ENCODE peak calls at places on chromosomes 1 and 21, in seven cellular contexts. E is H9, T is IMR-90, Q is H1, W is mesendoderm, A is mesenchymal stem cell, H is trophoblast cell. Z is an unnamed sample.
A peak's percentile ranks its signal among the peaks of the same experiment; 100 is the strongest.

GRCh38 chr1:212721388-212722247 is 22.0 kb upstream of the BATF3 start:
- DNase-seq in E (no peak), T (peak; percentile 84), Q (no peak), W (peak; percentile 11), A (peak; percentile 71), H (peak; percentile 65), Z (no peak)

GRCh38 chr1:41486053-41486891 is 1.8 kb upstream of the EDN2 start:
- DNase-seq in E (no peak), T (peak; percentile 59), Q (peak; percentile 60), W (peak; percentile 95), A (peak; percentile 53), H (peak; percentile 91), Z (peak; percentile 72)

GRCh38 chr1:180778782-180779398 is 133.8 kb upstream of the KIAA1614 start:
- DNase-seq in E (peak; percentile 33), T (no peak), Q (no peak), W (peak; percentile 46), A (no peak), H (peak; percentile 45), Z (no peak)

GRCh38 chr1:46333300-46334029 is 7.1 kb upstream of the NSUN4 start:
- DNase-seq in E (peak; percentile 66), T (peak; percentile 31), Q (peak; percentile 34), W (peak; percentile 92), A (peak; percentile 59), H (peak; percentile 42), Z (no peak)

GRCh38 chr1:157978547-157979403 is 14.7 kb upstream of the KIRREL1 start:
- DNase-seq in E (peak; percentile 88), T (no peak), Q (no peak), W (peak; percentile 90), A (no peak), H (peak; percentile 6), Z (no peak)

GRCh38 chr1:940121-941026 is 16.7 kb downstream of the SAMD11 start:
- DNase-seq in E (no peak), T (peak; percentile 62), Q (no peak), W (peak; percentile 80), A (peak; percentile 71), H (peak; percentile 67), Z (no peak)

GRCh38 chr1:100671604-100672003 is 47.9 kb upstream of the VCAM1 start:
- DNase-seq in E (no peak), T (peak; percentile 60), Q (no peak), W (no peak), A (no peak), H (no peak), Z (no peak)

GRCh38 chr1:224292419-224292818 is 37.6 kb downstream of the NVL start:
- DNase-seq in E (no peak), T (no peak), Q (no peak), W (no peak), A (no peak), H (peak; percentile 86), Z (no peak)

GRCh38 chr1:161082483-161082882 is 6.9 kb downstream of the NECTIN4 start:
- DNase-seq in E (no peak), T (no peak), Q (no peak), W (no peak), A (no peak), H (peak; percentile 95), Z (no peak)

GRCh38 chr21:41411449-41412089 is 14.5 kb upstream of the MX1 start:
- DNase-seq in E (no peak), T (no peak), Q (no peak), W (peak; percentile 64), A (peak; percentile 2), H (peak; percentile 34), Z (no peak)

GRCh38 chr1:179142889-179143299 is 61.0 kb downstream of the TOR3A start:
- DNase-seq in E (no peak), T (peak; percentile 99), Q (no peak), W (peak; percentile 67), A (peak; percentile 99), H (peak; percentile 98), Z (no peak)

GRCh38 chr1:85224734-85225623 is 24.2 kb upstream of the SYDE2 start:
- DNase-seq in E (peak; percentile 82), T (peak; percentile 48), Q (peak; percentile 38), W (peak; percentile 98), A (peak; percentile 49), H (peak; percentile 99), Z (no peak)

GRCh38 chr1:107394301-107394700 is 253.5 kb downstream of the NTNG1 start:
- DNase-seq in E (no peak), T (no peak), Q (no peak), W (no peak), A (no peak), H (no peak), Z (peak; percentile 14)

GRCh38 chr1:16043521-16043920 is at the start of gene CLCNKB:
- DNase-seq in E (no peak), T (no peak), Q (no peak), W (no peak), A (no peak), H (no peak), Z (no peak)

GRCh38 chr1:75423136-75423535 is 187.8 kb downstream of the SLC44A5 start:
- DNase-seq in E (no peak), T (no peak), Q (no peak), W (no peak), A (no peak), H (no peak), Z (no peak)

GRCh38 chr1:246906833-246907232 is 24.9 kb downstream of the AHCTF1 start:
- DNase-seq in E (no peak), T (no peak), Q (no peak), W (no peak), A (no peak), H (no peak), Z (no peak)

GRCh38 chr1:4617506-4617905 is 36.9 kb upstream of the AJAP1 start:
- DNase-seq in E (no peak), T (no peak), Q (no peak), W (no peak), A (no peak), H (no peak), Z (no peak)

GRCh38 chr1:117753652-117754051 is 147.8 kb downstream of the TENT5C start:
- DNase-seq in E (no peak), T (peak; percentile 85), Q (no peak), W (no peak), A (peak; percentile 60), H (peak; percentile 39), Z (no peak)

GRCh38 chr1:8814870-8815269 is 2.6 kb downstream of the RERE start:
- DNase-seq in E (no peak), T (no peak), Q (no peak), W (peak; percentile 74), A (peak; percentile 34), H (no peak), Z (peak; percentile 24)

GRCh38 chr1:29523531-29523930 is 287.2 kb downstream of the PTPRU start:
- DNase-seq in E (peak; percentile 21), T (no peak), Q (no peak), W (no peak), A (no peak), H (no peak), Z (no peak)

GRCh38 chr1:16628361-16629111 is 15.2 kb upstream of the NBPF1 start:
- DNase-seq in E (peak; percentile 72), T (no peak), Q (no peak), W (no peak), A (no peak), H (no peak), Z (no peak)

GRCh38 chr1:206957639-206958038 is 11.4 kb upstream of the PIGR start:
- DNase-seq in E (no peak), T (no peak), Q (no peak), W (no peak), A (no peak), H (no peak), Z (no peak)

GRCh38 chr1:21117159-21117953 is 59.3 kb downstream of the EIF4G3 start:
- DNase-seq in E (no peak), T (no peak), Q (no peak), W (no peak), A (no peak), H (no peak), Z (peak; percentile 5)

GRCh38 chr1:16977377-16977776 is 3.0 kb downstream of the MFAP2 start:
- DNase-seq in E (no peak), T (no peak), Q (no peak), W (no peak), A (no peak), H (no peak), Z (no peak)

GRCh38 chr21:32347887-32348450 is 44.8 kb downstream of the URB1 start:
- DNase-seq in E (no peak), T (no peak), Q (no peak), W (no peak), A (no peak), H (no peak), Z (no peak)
- H2BK5ac ChIP-seq in E (no peak overlapping the region), T (no peak overlapping the region), Q (no peak overlapping the region), W (no peak overlapping the region), A (no peak overlapping the region), H (no peak overlapping the region), Z (no peak overlapping the region)

GRCh38 chr1:114061431-114061830 is 82.2 kb downstream of the OLFML3 start:
- DNase-seq in E (no peak), T (no peak), Q (no peak), W (no peak), A (peak; percentile 1), H (no peak), Z (no peak)

GRCh38 chr1:114062646-114063045 is 83.4 kb downstream of the OLFML3 start:
- DNase-seq in E (no peak), T (no peak), Q (no peak), W (no peak), A (no peak), H (no peak), Z (no peak)

GRCh38 chr1:114063544-114063943 is 84.3 kb downstream of the OLFML3 start:
- DNase-seq in E (no peak), T (no peak), Q (no peak), W (no peak), A (no peak), H (peak; percentile 34), Z (no peak)
- H2BK5ac ChIP-seq in E (no peak overlapping the region), T (no peak overlapping the region), Q (no peak overlapping the region), W (no peak overlapping the region), A (no peak overlapping the region), H (no peak overlapping the region), Z (no peak overlapping the region)

GRCh38 chr1:83815348-83815747 is 183.6 kb downstream of the TTLL7 start:
- DNase-seq in E (no peak), T (peak; percentile 58), Q (no peak), W (no peak), A (peak; percentile 76), H (no peak), Z (no peak)
- H2BK5ac ChIP-seq in E (no peak overlapping the region), T (no peak overlapping the region), Q (no peak overlapping the region), W (no peak overlapping the region), A (no peak overlapping the region), H (no peak overlapping the region), Z (no peak overlapping the region)

DNA sequence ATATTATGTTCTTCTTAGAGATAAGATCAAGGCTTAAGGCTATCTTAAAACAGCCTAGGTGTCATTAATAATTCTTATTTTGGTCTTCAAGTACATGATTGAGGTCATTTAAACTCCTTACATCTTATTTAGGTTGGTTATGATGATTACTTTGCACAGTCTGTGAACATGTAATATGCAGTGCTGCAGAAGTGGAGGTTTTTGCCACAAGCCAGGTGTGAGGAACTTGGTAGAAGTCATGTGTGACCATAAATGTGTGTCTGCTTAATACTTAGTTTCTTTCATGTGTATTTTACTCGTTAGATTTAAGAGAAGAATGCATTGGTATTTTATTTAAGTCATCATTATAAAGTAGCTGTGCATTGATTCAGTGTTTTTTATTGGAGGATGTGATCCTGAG is 10.1 kb downstream of the ATG4C start:
- DNase-seq in E (no peak), T (no peak), Q (no peak), W (no peak), A (no peak), H (no peak), Z (no peak)
- H2BK5ac ChIP-seq in E (no peak overlapping the region), T (no peak overlapping the region), Q (no peak overlapping the region), W (no peak overlapping the region), A (no peak overlapping the region), H (no peak overlapping the region), Z (no peak overlapping the region)